ENCODE peak calls at places on chromosome 2, in seven cellular contexts. One of them, this sample, is unnamed. For H3K4me1, the result is how much of the 10 kb centered on the place peaks cover.

GRCh38 chr2:147910990-147911473 is 66.2 kb downstream of the ACVR2A start:
- DNase-seq in GM12878: peak
- DNase-seq in HCT116: peak
- DNase-seq in K562: peak
- DNase-seq in SK-N-SH: no peak
- DNase-seq in H1: no peak
- DNase-seq in HepG2: peak
- DNase-seq in this sample: peak

GRCh38 chr2:215436705-215437570 is 1.1 kb upstream of the FN1 start:
- DNase-seq in HCT116: no peak
- DNase-seq in K562: no peak
- DNase-seq in HepG2: no peak
- DNase-seq in H1: no peak
- DNase-seq in GM12878: no peak
- DNase-seq in SK-N-SH: no peak
- DNase-seq in this sample: peak

GRCh38 chr2:182506606-182507005 is 79.8 kb upstream of the PDE1A start:
- DNase-seq in K562: no peak
- DNase-seq in HCT116: no peak
- DNase-seq in SK-N-SH: peak
- DNase-seq in HepG2: no peak
- DNase-seq in H1: no peak
- DNase-seq in GM12878: no peak
- DNase-seq in this sample: no peak

GRCh38 chr2:57278451-57278850 is 768.2 kb upstream of the VRK2 start:
- DNase-seq in H1: no peak
- DNase-seq in HCT116: no peak
- DNase-seq in SK-N-SH: no peak
- DNase-seq in HepG2: no peak
- DNase-seq in GM12878: no peak
- DNase-seq in K562: no peak
- DNase-seq in this sample: no peak

GRCh38 chr2:138093455-138093854 is 129.2 kb downstream of the HNMT start:
- DNase-seq in GM12878: no peak
- DNase-seq in HCT116: no peak
- DNase-seq in HepG2: no peak
- DNase-seq in K562: no peak
- DNase-seq in SK-N-SH: no peak
- DNase-seq in H1: no peak
- DNase-seq in this sample: no peak

GRCh38 chr2:67311536-67311935 is 85.6 kb upstream of the ETAA1 start:
- DNase-seq in K562: no peak
- DNase-seq in H1: no peak
- DNase-seq in GM12878: no peak
- DNase-seq in HepG2: no peak
- DNase-seq in SK-N-SH: peak
- DNase-seq in HCT116: no peak
- DNase-seq in this sample: no peak

GRCh38 chr2:215609089-215610032 is 173.5 kb upstream of the FN1 start:
- DNase-seq in HCT116: no peak
- DNase-seq in GM12878: no peak
- DNase-seq in SK-N-SH: no peak
- DNase-seq in K562: no peak
- DNase-seq in H1: no peak
- DNase-seq in HepG2: no peak
- DNase-seq in this sample: no peak

GRCh38 chr2:196225213-196225612 is 53.8 kb upstream of the STK17B start:
- DNase-seq in HCT116: no peak
- DNase-seq in K562: no peak
- DNase-seq in GM12878: no peak
- DNase-seq in HepG2: no peak
- DNase-seq in H1: no peak
- DNase-seq in SK-N-SH: no peak
- DNase-seq in this sample: no peak

GRCh38 chr2:119464977-119465376 is 33.3 kb downstream of the TMEM37 start:
- DNase-seq in HCT116: no peak
- DNase-seq in H1: no peak
- DNase-seq in GM12878: no peak
- DNase-seq in HepG2: no peak
- DNase-seq in SK-N-SH: no peak
- DNase-seq in K562: peak
- DNase-seq in this sample: no peak

GRCh38 chr2:218897394-218898108 is 16.9 kb downstream of the WNT10A start:
- DNase-seq in GM12878: no peak
- DNase-seq in HepG2: no peak
- DNase-seq in K562: no peak
- DNase-seq in SK-N-SH: peak
- DNase-seq in HCT116: no peak
- DNase-seq in H1: no peak
- DNase-seq in this sample: no peak

GRCh38 chr2:110737783-110738182 is 5.4 kb downstream of the ACOXL start:
- DNase-seq in SK-N-SH: no peak
- DNase-seq in K562: no peak
- DNase-seq in GM12878: no peak
- DNase-seq in HCT116: no peak
- DNase-seq in H1: no peak
- DNase-seq in HepG2: no peak
- DNase-seq in this sample: no peak
- H3K4me1 ChIP-seq in SK-N-SH: under half
- H3K4me1 ChIP-seq in K562: under half
- H3K4me1 ChIP-seq in GM12878: under half
- H3K4me1 ChIP-seq in HCT116: under half
- H3K4me1 ChIP-seq in H1: under half
- H3K4me1 ChIP-seq in HepG2: under half
- H3K4me1 ChIP-seq in this sample: under half

GRCh38 chr2:171407030-171407707 is 26.6 kb downstream of the METTL8 start:
- DNase-seq in HepG2: no peak
- DNase-seq in GM12878: peak
- DNase-seq in H1: no peak
- DNase-seq in K562: no peak
- DNase-seq in SK-N-SH: no peak
- DNase-seq in HCT116: no peak
- DNase-seq in this sample: no peak
- TF ChIP-seq YY1 in HepG2: no peak
- TF ChIP-seq YY1 in GM12878: peak
- TF ChIP-seq YY1 in H1: no peak
- TF ChIP-seq YY1 in K562: peak
- TF ChIP-seq YY1 in SK-N-SH: no peak
- TF ChIP-seq YY1 in HCT116: no peak
- TF ChIP-seq YY1 in this sample: no peak

GRCh38 chr2:68471385-68471784 is 4.0 kb downstream of the APLF start:
- DNase-seq in K562: no peak
- DNase-seq in HCT116: no peak
- DNase-seq in HepG2: no peak
- DNase-seq in H1: no peak
- DNase-seq in GM12878: no peak
- DNase-seq in SK-N-SH: no peak
- DNase-seq in this sample: no peak

GRCh38 chr2:68472796-68473414 is 5.5 kb downstream of the APLF start:
- DNase-seq in HCT116: no peak
- DNase-seq in HepG2: no peak
- DNase-seq in K562: no peak
- DNase-seq in H1: no peak
- DNase-seq in GM12878: no peak
- DNase-seq in SK-N-SH: no peak
- DNase-seq in this sample: no peak

GRCh38 chr2:68478688-68479087 is 11.3 kb downstream of the APLF start:
- DNase-seq in K562: no peak
- DNase-seq in HCT116: no peak
- DNase-seq in H1: no peak
- DNase-seq in GM12878: no peak
- DNase-seq in HepG2: no peak
- DNase-seq in SK-N-SH: no peak
- DNase-seq in this sample: no peak

GRCh38 chr2:68475110-68475509 is 7.7 kb downstream of the APLF start:
- DNase-seq in K562: no peak
- DNase-seq in HepG2: no peak
- DNase-seq in H1: no peak
- DNase-seq in HCT116: no peak
- DNase-seq in GM12878: no peak
- DNase-seq in SK-N-SH: no peak
- DNase-seq in this sample: no peak

GRCh38 chr2:68476454-68476853 is 9.1 kb downstream of the APLF start:
- DNase-seq in HCT116: no peak
- DNase-seq in K562: no peak
- DNase-seq in GM12878: no peak
- DNase-seq in H1: no peak
- DNase-seq in HepG2: no peak
- DNase-seq in SK-N-SH: no peak
- DNase-seq in this sample: no peak
- H3K4me1 ChIP-seq in HCT116: under half
- H3K4me1 ChIP-seq in K562: under half
- H3K4me1 ChIP-seq in GM12878: under half
- H3K4me1 ChIP-seq in H1: under half
- H3K4me1 ChIP-seq in HepG2: under half
- H3K4me1 ChIP-seq in SK-N-SH: under half
- H3K4me1 ChIP-seq in this sample: under half

GRCh38 chr2:45293182-45293581 is 283.9 kb upstream of the SIX2 start:
- DNase-seq in HepG2: no peak
- DNase-seq in HCT116: no peak
- DNase-seq in H1: no peak
- DNase-seq in GM12878: no peak
- DNase-seq in K562: no peak
- DNase-seq in SK-N-SH: no peak
- DNase-seq in this sample: no peak

GRCh38 chr2:45288532-45288931 is 279.3 kb upstream of the SIX2 start:
- DNase-seq in GM12878: no peak
- DNase-seq in HepG2: no peak
- DNase-seq in H1: no peak
- DNase-seq in SK-N-SH: no peak
- DNase-seq in K562: no peak
- DNase-seq in HCT116: no peak
- DNase-seq in this sample: no peak

GRCh38 chr2:45291283-45291682 is 282.0 kb upstream of the SIX2 start:
- DNase-seq in HCT116: no peak
- DNase-seq in GM12878: no peak
- DNase-seq in H1: no peak
- DNase-seq in HepG2: no peak
- DNase-seq in SK-N-SH: no peak
- DNase-seq in K562: no peak
- DNase-seq in this sample: no peak

GRCh38 chr2:45289018-45289417 is 279.8 kb upstream of the SIX2 start:
- DNase-seq in GM12878: no peak
- DNase-seq in SK-N-SH: no peak
- DNase-seq in HepG2: no peak
- DNase-seq in K562: no peak
- DNase-seq in H1: no peak
- DNase-seq in HCT116: no peak
- DNase-seq in this sample: no peak

GRCh38 chr2:45289997-45290673 is 280.9 kb upstream of the SIX2 start:
- DNase-seq in GM12878: peak
- DNase-seq in H1: no peak
- DNase-seq in HepG2: no peak
- DNase-seq in SK-N-SH: no peak
- DNase-seq in K562: no peak
- DNase-seq in HCT116: no peak
- DNase-seq in this sample: no peak
- TF ChIP-seq YY1 in GM12878: no peak
- TF ChIP-seq YY1 in H1: no peak
- TF ChIP-seq YY1 in HepG2: no peak
- TF ChIP-seq YY1 in SK-N-SH: no peak
- TF ChIP-seq YY1 in K562: no peak
- TF ChIP-seq YY1 in HCT116: no peak
- TF ChIP-seq YY1 in this sample: no peak

GRCh38 chr2:231392431-231393148 is 2.9 kb upstream of the B3GNT7 start:
- DNase-seq in K562: no peak
- DNase-seq in HCT116: no peak
- DNase-seq in HepG2: no peak
- DNase-seq in GM12878: no peak
- DNase-seq in H1: no peak
- DNase-seq in SK-N-SH: peak
- DNase-seq in this sample: no peak
- H3K4me1 ChIP-seq in K562: under half
- H3K4me1 ChIP-seq in HCT116: under half
- H3K4me1 ChIP-seq in HepG2: under half
- H3K4me1 ChIP-seq in GM12878: half or more
- H3K4me1 ChIP-seq in H1: under half
- H3K4me1 ChIP-seq in SK-N-SH: under half
- H3K4me1 ChIP-seq in this sample: under half

GRCh38 chr2:189391201-189391600 is 50.1 kb upstream of the WDR75 start:
- DNase-seq in H1: no peak
- DNase-seq in K562: no peak
- DNase-seq in HCT116: no peak
- DNase-seq in SK-N-SH: no peak
- DNase-seq in HepG2: no peak
- DNase-seq in GM12878: no peak
- DNase-seq in this sample: no peak

GRCh38 chr2:189394525-189394924 is 46.7 kb upstream of the WDR75 start:
- DNase-seq in HepG2: no peak
- DNase-seq in GM12878: no peak
- DNase-seq in K562: no peak
- DNase-seq in HCT116: no peak
- DNase-seq in H1: no peak
- DNase-seq in SK-N-SH: no peak
- DNase-seq in this sample: no peak

DNA sequence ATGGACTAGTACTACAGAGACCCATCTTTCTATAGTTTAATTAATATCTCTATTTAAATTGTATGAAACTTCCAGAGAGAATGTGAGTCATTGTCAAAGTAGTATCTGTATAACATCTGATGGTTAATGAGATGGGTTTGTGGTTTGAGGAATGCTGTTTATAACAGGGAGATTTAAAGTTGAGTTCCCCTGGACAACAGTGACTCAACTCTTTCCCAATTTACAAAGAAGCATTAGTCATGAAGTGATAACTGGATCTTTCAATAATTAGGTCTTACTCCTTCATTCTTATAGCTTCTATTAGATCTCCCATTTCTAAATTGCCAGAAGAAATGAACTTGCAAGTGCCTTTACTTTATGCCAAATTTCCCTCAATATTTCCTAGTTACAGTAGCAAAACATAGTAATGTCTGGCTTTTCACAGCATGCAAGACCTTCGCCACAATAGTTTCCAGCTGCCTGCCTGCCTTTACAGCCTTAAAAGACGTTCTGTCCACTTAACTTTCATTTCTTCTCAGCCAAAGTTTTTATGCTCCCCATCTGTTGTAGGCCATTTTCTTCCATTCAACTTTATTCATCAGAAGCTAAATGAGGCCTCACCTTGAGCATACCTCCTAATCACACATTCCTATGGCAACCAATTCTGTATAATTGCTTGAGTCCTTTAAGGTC is 47.7 kb upstream of the WDR75 start:
- DNase-seq in HCT116: peak
- DNase-seq in GM12878: no peak
- DNase-seq in HepG2: no peak
- DNase-seq in SK-N-SH: no peak
- DNase-seq in H1: no peak
- DNase-seq in K562: no peak
- DNase-seq in this sample: no peak
- TF ChIP-seq YY1 in HCT116: no peak
- TF ChIP-seq YY1 in GM12878: no peak
- TF ChIP-seq YY1 in HepG2: no peak
- TF ChIP-seq YY1 in SK-N-SH: peak
- TF ChIP-seq YY1 in H1: no peak
- TF ChIP-seq YY1 in K562: no peak
- TF ChIP-seq YY1 in this sample: no peak

DNA sequence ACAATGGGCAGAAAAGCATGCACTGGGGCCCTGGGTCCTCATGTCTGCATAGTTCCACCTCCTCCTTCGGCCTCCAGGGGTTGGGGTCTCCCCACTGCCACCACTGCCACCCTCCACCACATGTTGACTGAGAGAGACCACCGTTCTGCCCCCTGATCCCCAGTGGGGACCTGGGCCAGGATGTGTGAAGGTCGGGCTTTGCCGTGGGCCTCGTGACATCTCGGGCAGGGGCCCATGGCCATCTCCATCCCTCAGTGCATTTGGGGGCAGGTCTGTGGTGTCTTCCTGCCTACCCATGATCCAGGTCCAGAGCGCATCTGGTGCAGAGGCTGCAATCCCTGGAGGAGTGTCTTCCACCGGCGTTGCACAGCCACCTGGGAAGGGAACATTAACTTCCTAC is 166.8 kb upstream of the POU3F3 start:
- DNase-seq in GM12878: no peak
- DNase-seq in HepG2: no peak
- DNase-seq in K562: no peak
- DNase-seq in H1: no peak
- DNase-seq in HCT116: no peak
- DNase-seq in SK-N-SH: no peak
- DNase-seq in this sample: no peak
- H3K4me1 ChIP-seq in GM12878: under half
- H3K4me1 ChIP-seq in HepG2: under half
- H3K4me1 ChIP-seq in K562: under half
- H3K4me1 ChIP-seq in H1: under half
- H3K4me1 ChIP-seq in HCT116: under half
- H3K4me1 ChIP-seq in SK-N-SH: under half
- H3K4me1 ChIP-seq in this sample: under half

This sample was measured in NT2/D1.